ENCODE peak calls at places on chromosome 15, in eight cellular contexts. R is dorsolateral prefrontal cortex, L is progenitor cell of endocrine pancreas, N is body of pancreas, S is endodermal cell, O is cardiac fibroblast, H is heart left ventricle, Y is PC-3. C is an unnamed sample.

GRCh38 chr15:45572627-45573026 is 14.6 kb upstream of the BLOC1S6 start:
- DNase-seq in R (no peak), L (no peak), N (no peak), S (no peak), O (no peak), H (no peak), Y (no peak), C (no peak)

GRCh38 chr15:75904241-75904631 is 558 bp downstream of the FBXO22 start:
- DNase-seq in R (peak), L (peak), N (peak), S (peak), O (peak), H (no peak), Y (peak), C (peak)

GRCh38 chr15:41873711-41874110 is 20.1 kb downstream of the SPTBN5 start:
- DNase-seq in R (no peak), L (no peak), N (no peak), S (no peak), O (no peak), H (no peak), Y (no peak), C (no peak)

GRCh38 chr15:92801412-92801773 is 98.7 kb upstream of the CHD2 start:
- DNase-seq in R (no peak), L (no peak), N (peak), S (no peak), O (peak), H (no peak), Y (peak), C (peak)

GRCh38 chr15:82051664-82052063 is 5.8 kb upstream of the MEX3B start:
- DNase-seq in R (no peak), L (no peak), N (no peak), S (no peak), O (peak), H (peak), Y (no peak), C (no peak)

GRCh38 chr15:41979493-41980266 is 7.3 kb upstream of the EHD4 start:
- DNase-seq in R (no peak), L (no peak), N (no peak), S (peak), O (no peak), H (no peak), Y (peak), C (no peak)

GRCh38 chr15:50114381-50114780 is 4.7 kb downstream of the ATP8B4 start:
- DNase-seq in R (no peak), L (no peak), N (peak), S (no peak), O (no peak), H (peak), Y (no peak), C (no peak)

GRCh38 chr15:100198442-100198841 is 143.3 kb downstream of the ADAMTS17 start:
- DNase-seq in R (no peak), L (no peak), N (no peak), S (no peak), O (no peak), H (no peak), Y (no peak), C (no peak)

GRCh38 chr15:40829155-40829554 is 647 bp upstream of the PPP1R14D start:
- DNase-seq in R (no peak), L (no peak), N (no peak), S (no peak), O (no peak), H (no peak), Y (no peak), C (no peak)

GRCh38 chr15:77507911-77508310 is 87.2 kb downstream of the HMG20A start:
- DNase-seq in R (peak), L (no peak), N (peak), S (no peak), O (peak), H (peak), Y (peak), C (peak)

GRCh38 chr15:90046846-90047481 is 45.8 kb downstream of the ZNF710 start:
- DNase-seq in R (no peak), L (no peak), N (peak), S (peak), O (no peak), H (peak), Y (peak), C (no peak)

GRCh38 chr15:67176195-67176971 is 78.1 kb downstream of the AAGAB start:
- DNase-seq in R (no peak), L (no peak), N (peak), S (peak), O (no peak), H (peak), Y (no peak), C (peak)

GRCh38 chr15:49215768-49216739 is 46.0 kb downstream of the GALK2 start:
- DNase-seq in R (no peak), L (no peak), N (peak), S (peak), O (peak), H (peak), Y (peak), C (peak)

DNA sequence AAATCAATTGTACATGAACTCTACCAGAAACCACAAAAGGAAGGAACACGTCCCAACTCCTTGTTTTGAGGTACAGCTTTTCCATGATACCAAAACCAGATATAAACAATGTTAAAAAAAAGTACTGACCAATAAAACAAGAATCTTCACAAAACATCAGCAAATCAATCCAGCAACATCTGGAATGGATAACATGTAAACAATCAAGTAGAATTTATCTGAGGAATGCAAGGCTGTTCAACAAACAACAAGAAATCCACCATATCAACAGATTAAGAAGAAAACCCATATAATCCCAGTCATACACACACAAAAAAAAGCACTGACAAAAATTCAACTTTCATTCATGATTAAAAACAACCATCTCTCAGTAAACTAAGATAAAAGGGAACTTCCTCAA is 26.7 kb downstream of the TJP1 start:
- DNase-seq in R (no peak), L (no peak), N (no peak), S (no peak), O (no peak), H (no peak), Y (no peak), C (no peak)
- TF ChIP-seq CTCF in R (no peak), L (no peak), N (no peak), S (no peak), O (no peak), H (no peak), Y (no peak), C (no peak)

DNA sequence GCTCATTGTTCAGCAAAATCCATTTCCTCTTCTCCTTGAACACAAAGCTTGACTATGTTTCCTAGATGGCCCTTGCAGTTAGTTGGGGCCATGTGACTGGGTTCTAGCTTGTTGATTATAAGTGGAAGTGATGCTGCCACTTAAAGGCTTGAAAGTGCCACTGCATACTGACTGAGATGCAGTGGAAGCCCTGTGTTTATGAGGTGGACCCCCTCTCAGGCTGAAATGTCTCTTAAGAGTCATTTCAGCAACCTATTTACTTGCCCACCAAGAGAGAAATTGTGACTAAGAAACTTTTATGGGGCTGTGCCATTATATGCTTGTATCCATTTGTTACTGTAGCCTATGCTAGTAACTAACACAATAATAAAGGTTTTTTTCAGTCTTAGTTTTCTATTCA is 8.4 kb upstream of the ANP32A start:
- DNase-seq in R (no peak), L (no peak), N (peak), S (no peak), O (peak), H (no peak), Y (peak), C (peak)
- TF ChIP-seq CTCF in R (peak), L (no peak), N (peak), S (peak), O (peak), H (peak), Y (peak), C (peak)

GRCh38 chr15:80090041-80090440 is 30.6 kb downstream of the ZFAND6 start:
- DNase-seq in R (no peak), L (no peak), N (no peak), S (no peak), O (no peak), H (no peak), Y (no peak), C (no peak)

GRCh38 chr15:80095511-80095910 is 36.0 kb downstream of the ZFAND6 start:
- DNase-seq in R (no peak), L (no peak), N (no peak), S (no peak), O (no peak), H (no peak), Y (no peak), C (no peak)

GRCh38 chr15:80093854-80094418 is 34.5 kb downstream of the ZFAND6 start:
- DNase-seq in R (no peak), L (no peak), N (peak), S (peak), O (peak), H (peak), Y (peak), C (peak)

GRCh38 chr15:80087104-80087503 is 27.6 kb downstream of the ZFAND6 start:
- DNase-seq in R (no peak), L (no peak), N (no peak), S (no peak), O (no peak), H (no peak), Y (no peak), C (no peak)

DNA sequence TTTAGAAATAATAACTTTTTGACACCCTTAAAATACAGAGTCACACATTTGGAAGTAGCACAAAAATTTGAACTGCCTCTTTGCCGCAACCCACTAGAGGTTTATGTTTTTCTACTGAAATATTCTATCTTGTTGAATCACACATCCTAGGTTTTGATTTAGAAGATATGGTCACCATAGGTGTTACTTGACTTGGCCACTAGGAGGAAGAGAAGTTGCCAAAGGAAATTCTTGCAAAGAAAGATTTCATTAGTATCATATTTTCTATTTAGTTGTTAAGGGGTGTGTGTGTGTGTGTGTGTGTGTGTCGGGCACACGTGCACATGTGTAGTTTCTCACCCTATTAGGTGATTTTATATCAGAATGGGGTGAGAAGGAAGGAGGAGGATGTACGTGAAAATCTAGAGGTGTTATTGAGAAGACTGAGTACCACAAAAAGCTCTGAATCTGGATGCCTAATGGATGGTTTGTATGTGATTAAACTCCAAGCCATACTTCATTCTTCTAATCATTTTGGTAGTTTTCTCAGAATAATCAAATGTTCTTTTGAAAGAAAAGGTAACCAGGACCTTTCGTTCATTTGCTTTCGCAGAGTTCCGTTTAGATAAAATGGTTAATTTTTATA is 31.5 kb downstream of the ZFAND6 start:
- DNase-seq in R (no peak), L (no peak), N (no peak), S (no peak), O (no peak), H (no peak), Y (peak), C (peak)
- TF ChIP-seq CTCF in R (peak), L (peak), N (peak), S (peak), O (peak), H (no peak), Y (peak), C (peak)

GRCh38 chr15:65836665-65837064 is 32.6 kb upstream of the RAB11A start:
- DNase-seq in R (no peak), L (no peak), N (no peak), S (peak), O (no peak), H (no peak), Y (no peak), C (no peak)
- TF ChIP-seq CTCF in R (no peak), L (peak), N (no peak), S (peak), O (peak), H (no peak), Y (peak), C (peak)

GRCh38 chr15:84981711-84982300 is at the start of gene PDE8A:
- DNase-seq in R (peak), L (peak), N (peak), S (peak), O (peak), H (peak), Y (peak), C (peak)

GRCh38 chr15:84983711-84984110 is 2.1 kb downstream of the PDE8A start:
- DNase-seq in R (no peak), L (no peak), N (no peak), S (no peak), O (no peak), H (no peak), Y (no peak), C (no peak)

GRCh38 chr15:84981054-84981710 is 474 bp upstream of the PDE8A start:
- DNase-seq in R (peak), L (peak), N (peak), S (peak), O (peak), H (peak), Y (peak), C (peak)

GRCh38 chr15:84983299-84983698 is 1.6 kb downstream of the PDE8A start:
- DNase-seq in R (no peak), L (no peak), N (no peak), S (no peak), O (no peak), H (no peak), Y (no peak), C (no peak)

DNA sequence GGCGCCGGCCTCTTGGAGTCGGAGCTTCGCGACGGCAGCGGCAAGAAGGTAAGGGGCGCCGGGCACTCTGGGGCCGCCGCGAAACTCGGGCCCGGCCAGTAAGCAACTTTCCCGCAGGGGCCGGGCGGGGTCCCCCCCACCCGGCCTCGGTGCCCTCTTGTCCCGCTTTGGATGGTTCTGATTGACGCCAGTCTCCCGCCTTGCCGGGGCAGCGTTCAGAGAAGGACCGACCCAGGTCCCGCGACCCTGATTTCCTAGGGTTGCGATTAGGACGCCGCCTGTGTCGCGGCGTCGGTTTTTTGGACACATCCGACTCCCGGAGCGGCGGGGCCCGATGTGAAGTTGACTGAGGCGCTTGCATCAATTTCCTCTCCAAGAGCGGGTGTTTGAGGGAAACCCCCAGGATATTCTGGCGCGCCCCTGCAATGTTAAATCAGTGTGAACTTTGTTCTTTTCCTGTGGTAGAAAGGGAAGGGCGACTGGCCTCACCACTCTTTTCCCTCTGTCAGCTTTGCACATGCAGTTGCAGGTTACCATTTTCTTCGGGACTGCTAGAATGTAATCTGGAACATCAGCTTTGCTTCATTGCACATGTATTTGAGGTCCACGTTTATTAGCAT is 755 bp downstream of the PDE8A start:
- DNase-seq in R (peak), L (no peak), N (peak), S (peak), O (peak), H (peak), Y (peak), C (peak)
- TF ChIP-seq CTCF in R (peak), L (peak), N (no peak), S (peak), O (no peak), H (no peak), Y (no peak), C (no peak)

GRCh38 chr15:57504599-57504940 is 87.1 kb upstream of the MYZAP start:
- DNase-seq in R (no peak), L (no peak), N (peak), S (peak), O (no peak), H (no peak), Y (no peak), C (no peak)

GRCh38 chr15:57503911-57504598 is 87.6 kb upstream of the MYZAP start:
- DNase-seq in R (no peak), L (no peak), N (peak), S (no peak), O (peak), H (no peak), Y (no peak), C (no peak)

GRCh38 chr15:57505056-57505713 is 86.5 kb upstream of the MYZAP start:
- DNase-seq in R (no peak), L (no peak), N (peak), S (no peak), O (no peak), H (no peak), Y (peak), C (peak)

GRCh38 chr15:57502116-57502515 is 89.6 kb upstream of the MYZAP start:
- DNase-seq in R (no peak), L (no peak), N (no peak), S (peak), O (peak), H (no peak), Y (no peak), C (no peak)

DNA sequence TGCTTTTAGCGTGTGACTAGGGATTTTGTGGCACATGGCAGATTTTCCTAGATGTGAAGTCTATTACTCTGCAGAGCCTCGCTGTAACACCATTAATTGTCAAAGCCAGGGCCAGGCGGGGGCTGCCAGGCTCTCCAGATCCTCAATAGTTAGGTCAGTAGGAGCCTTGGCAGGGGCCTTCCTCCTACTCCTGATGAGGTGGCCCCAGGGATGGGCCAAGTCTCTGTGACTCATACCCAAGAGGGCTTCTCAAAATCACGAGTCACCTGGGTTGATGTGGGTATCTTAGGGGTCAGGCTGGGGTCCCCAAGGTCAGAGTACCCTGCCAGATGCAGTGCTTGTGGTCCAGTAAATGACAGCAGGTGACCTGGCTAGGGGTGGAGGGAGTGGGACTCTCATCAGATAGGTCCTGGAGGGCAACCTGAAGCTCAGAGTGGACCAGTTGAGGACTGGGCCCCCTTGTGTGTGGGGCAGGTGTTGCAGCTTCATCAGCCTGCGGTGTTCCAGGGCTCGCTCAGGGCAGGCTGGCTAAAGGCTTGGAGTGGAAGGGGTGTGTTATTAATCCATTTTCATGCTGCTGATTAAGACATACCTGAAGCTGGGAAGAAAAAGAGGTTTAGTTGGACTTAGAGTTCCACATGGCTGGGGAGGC is 88.5 kb upstream of the MYZAP start:
- DNase-seq in R (no peak), L (no peak), N (no peak), S (peak), O (no peak), H (no peak), Y (no peak), C (peak)
- TF ChIP-seq CTCF in R (no peak), L (peak), N (peak), S (peak), O (peak), H (no peak), Y (peak), C (no peak)

C was measured in MCF 10A.